ENCODE peak calls at places on chromosomes 11 and 22, in ten cellular contexts. One of them, this sample, is unnamed. For H3K9me2, the result is how much of the 10 kb centered on the place peaks cover.

GRCh38 chr11:12485328-12485727 is 108.0 kb downstream of the PARVA start:
- DNase-seq in Karpas-422: no peak
- DNase-seq in OCI-LY7: no peak
- DNase-seq in MM.1S: no peak
- DNase-seq in HCT116: no peak
- DNase-seq in PC-3: peak
- DNase-seq in PC-9: no peak
- DNase-seq in GM23338: no peak
- DNase-seq in GM23248: no peak
- DNase-seq in hepatocyte: no peak
- DNase-seq in this sample: no peak

GRCh38 chr11:65851083-65851579 is 6.8 kb downstream of the CFL1 start:
- DNase-seq in PC-9: no peak
- DNase-seq in HCT116: no peak
- DNase-seq in OCI-LY7: no peak
- DNase-seq in MM.1S: no peak
- DNase-seq in GM23248: no peak
- DNase-seq in hepatocyte: peak
- DNase-seq in GM23338: peak
- DNase-seq in Karpas-422: peak
- DNase-seq in PC-3: peak
- DNase-seq in this sample: peak

GRCh38 chr22:44689173-44689572 is 12.8 kb upstream of the PRR5 start:
- DNase-seq in OCI-LY7: no peak
- DNase-seq in PC-9: peak
- DNase-seq in MM.1S: no peak
- DNase-seq in PC-3: no peak
- DNase-seq in HCT116: peak
- DNase-seq in GM23338: no peak
- DNase-seq in GM23248: no peak
- DNase-seq in Karpas-422: no peak
- DNase-seq in hepatocyte: no peak
- DNase-seq in this sample: no peak

GRCh38 chr11:45089845-45090499 is 56.5 kb upstream of the PRDM11 start:
- DNase-seq in PC-9: no peak
- DNase-seq in MM.1S: no peak
- DNase-seq in hepatocyte: no peak
- DNase-seq in GM23248: peak
- DNase-seq in Karpas-422: peak
- DNase-seq in PC-3: peak
- DNase-seq in HCT116: no peak
- DNase-seq in GM23338: peak
- DNase-seq in OCI-LY7: peak
- DNase-seq in this sample: no peak

GRCh38 chr22:22745225-22746060 is 101.0 kb downstream of the GGTLC2 start:
- DNase-seq in HCT116: no peak
- DNase-seq in PC-3: peak
- DNase-seq in GM23248: peak
- DNase-seq in Karpas-422: peak
- DNase-seq in OCI-LY7: peak
- DNase-seq in PC-9: peak
- DNase-seq in MM.1S: peak
- DNase-seq in hepatocyte: peak
- DNase-seq in GM23338: peak
- DNase-seq in this sample: peak

GRCh38 chr11:833849-834311 is 1.1 kb downstream of the CD151 start:
- DNase-seq in PC-3: peak
- DNase-seq in MM.1S: no peak
- DNase-seq in GM23248: peak
- DNase-seq in hepatocyte: no peak
- DNase-seq in PC-9: no peak
- DNase-seq in OCI-LY7: no peak
- DNase-seq in GM23338: peak
- DNase-seq in Karpas-422: no peak
- DNase-seq in HCT116: no peak
- DNase-seq in this sample: no peak

GRCh38 chr11:121437686-121438078 is 14.4 kb upstream of the SORL1 start:
- DNase-seq in PC-9: no peak
- DNase-seq in OCI-LY7: no peak
- DNase-seq in PC-3: no peak
- DNase-seq in Karpas-422: no peak
- DNase-seq in GM23338: no peak
- DNase-seq in MM.1S: no peak
- DNase-seq in HCT116: no peak
- DNase-seq in hepatocyte: no peak
- DNase-seq in GM23248: no peak
- DNase-seq in this sample: no peak

GRCh38 chr11:68932933-68933577 is 29.4 kb downstream of the IGHMBP2 start:
- DNase-seq in HCT116: no peak
- DNase-seq in PC-9: no peak
- DNase-seq in GM23338: no peak
- DNase-seq in PC-3: no peak
- DNase-seq in Karpas-422: no peak
- DNase-seq in OCI-LY7: no peak
- DNase-seq in GM23248: no peak
- DNase-seq in hepatocyte: no peak
- DNase-seq in MM.1S: no peak
- DNase-seq in this sample: no peak

GRCh38 chr11:1515082-1516060 is 28.8 kb upstream of the MOB2 start:
- DNase-seq in PC-3: peak
- DNase-seq in HCT116: peak
- DNase-seq in hepatocyte: peak
- DNase-seq in Karpas-422: peak
- DNase-seq in MM.1S: peak
- DNase-seq in GM23248: peak
- DNase-seq in OCI-LY7: peak
- DNase-seq in PC-9: peak
- DNase-seq in GM23338: peak
- DNase-seq in this sample: peak

GRCh38 chr22:39351689-39352214 is 2.0 kb downstream of the SYNGR1 start:
- DNase-seq in HCT116: no peak
- DNase-seq in PC-3: no peak
- DNase-seq in hepatocyte: no peak
- DNase-seq in Karpas-422: peak
- DNase-seq in MM.1S: no peak
- DNase-seq in PC-9: peak
- DNase-seq in OCI-LY7: peak
- DNase-seq in GM23338: peak
- DNase-seq in GM23248: peak
- DNase-seq in this sample: no peak

GRCh38 chr11:113554531-113554930 is 79.3 kb upstream of the DRD2 start:
- DNase-seq in PC-9: no peak
- DNase-seq in Karpas-422: peak
- DNase-seq in OCI-LY7: peak
- DNase-seq in PC-3: no peak
- DNase-seq in hepatocyte: no peak
- DNase-seq in GM23248: no peak
- DNase-seq in HCT116: no peak
- DNase-seq in GM23338: peak
- DNase-seq in MM.1S: no peak
- DNase-seq in this sample: no peak

DNA sequence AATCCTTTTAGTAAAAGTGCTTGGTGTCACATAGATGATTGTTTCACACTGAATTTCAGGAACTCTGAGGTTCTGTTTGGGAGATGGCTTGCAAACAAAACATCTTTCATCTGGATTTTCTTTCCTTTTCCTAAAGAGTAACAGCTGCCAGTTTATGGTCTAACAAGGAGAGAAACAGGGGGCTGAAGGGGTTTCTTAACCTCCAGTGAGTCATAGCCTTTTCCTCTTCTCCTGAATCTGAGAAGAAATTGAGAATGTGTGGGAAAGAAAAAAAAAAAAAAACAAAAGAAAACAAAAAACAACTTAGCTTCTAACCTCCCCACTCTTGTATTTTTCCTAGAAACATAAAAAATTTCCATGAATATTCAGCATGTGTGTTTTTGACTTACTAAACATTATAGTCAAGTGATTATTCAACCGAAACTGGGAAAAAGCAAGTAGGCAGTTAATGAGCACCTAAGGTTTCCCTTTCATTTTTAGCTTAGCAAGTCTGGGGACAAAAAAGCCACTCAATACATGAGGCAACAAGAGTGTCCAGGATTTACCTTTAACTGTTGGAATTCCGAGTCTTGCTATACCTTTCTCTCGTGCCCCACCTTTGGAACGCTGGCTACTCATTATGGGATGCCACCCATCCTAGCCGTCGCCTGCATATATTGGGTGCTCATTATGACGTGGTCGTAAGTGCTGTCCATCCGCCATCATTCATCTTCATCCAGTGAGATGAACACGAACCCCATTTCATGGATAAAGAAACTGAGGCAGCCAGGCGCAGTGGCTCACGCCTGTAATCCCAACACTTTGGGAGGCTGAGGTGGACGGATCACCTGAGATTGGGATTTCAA is 2.3 kb downstream of the ASPHD2 start:
- DNase-seq in MM.1S: peak
- DNase-seq in hepatocyte: no peak
- DNase-seq in PC-3: no peak
- DNase-seq in GM23248: no peak
- DNase-seq in PC-9: no peak
- DNase-seq in Karpas-422: no peak
- DNase-seq in HCT116: no peak
- DNase-seq in OCI-LY7: no peak
- DNase-seq in GM23338: no peak
- DNase-seq in this sample: no peak
- H3K9me2 ChIP-seq in MM.1S: under half
- H3K9me2 ChIP-seq in hepatocyte: under half
- H3K9me2 ChIP-seq in PC-3: under half
- H3K9me2 ChIP-seq in GM23248: under half
- H3K9me2 ChIP-seq in PC-9: under half
- H3K9me2 ChIP-seq in Karpas-422: under half
- H3K9me2 ChIP-seq in HCT116: under half
- H3K9me2 ChIP-seq in OCI-LY7: under half
- H3K9me2 ChIP-seq in GM23338: under half
- H3K9me2 ChIP-seq in this sample: under half

DNA sequence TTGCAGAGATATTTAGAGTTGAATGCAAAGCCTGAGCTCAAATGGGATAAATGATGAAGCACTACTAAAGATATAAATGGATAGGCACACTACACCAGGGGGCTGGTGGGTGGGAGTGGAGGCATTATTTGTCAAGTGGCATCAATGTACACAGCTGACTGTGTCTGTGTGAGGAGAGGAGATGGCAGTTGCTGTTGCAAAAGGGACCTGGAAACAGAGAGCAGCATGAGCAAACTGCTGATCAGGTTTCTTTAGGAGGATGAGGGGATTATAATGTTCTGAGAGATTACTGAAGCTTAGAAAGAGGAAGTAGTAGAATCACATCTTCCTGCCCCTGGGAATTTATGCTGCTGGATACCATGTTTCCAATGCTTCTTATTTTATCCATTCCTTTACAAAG is 39.4 kb upstream of the LIN7C start:
- DNase-seq in HCT116: no peak
- DNase-seq in MM.1S: no peak
- DNase-seq in Karpas-422: peak
- DNase-seq in OCI-LY7: peak
- DNase-seq in hepatocyte: no peak
- DNase-seq in GM23248: no peak
- DNase-seq in PC-3: no peak
- DNase-seq in GM23338: peak
- DNase-seq in PC-9: no peak
- DNase-seq in this sample: no peak
- H3K9me2 ChIP-seq in HCT116: under half
- H3K9me2 ChIP-seq in MM.1S: under half
- H3K9me2 ChIP-seq in Karpas-422: under half
- H3K9me2 ChIP-seq in OCI-LY7: under half
- H3K9me2 ChIP-seq in hepatocyte: under half
- H3K9me2 ChIP-seq in GM23248: under half
- H3K9me2 ChIP-seq in PC-3: under half
- H3K9me2 ChIP-seq in GM23338: under half
- H3K9me2 ChIP-seq in PC-9: under half
- H3K9me2 ChIP-seq in this sample: under half

GRCh38 chr11:119634301-119634700 is 94.7 kb downstream of the NECTIN1 start:
- DNase-seq in GM23248: no peak
- DNase-seq in MM.1S: no peak
- DNase-seq in hepatocyte: no peak
- DNase-seq in PC-9: no peak
- DNase-seq in PC-3: no peak
- DNase-seq in Karpas-422: no peak
- DNase-seq in OCI-LY7: no peak
- DNase-seq in GM23338: no peak
- DNase-seq in HCT116: no peak
- DNase-seq in this sample: no peak

GRCh38 chr11:119635041-119635745 is 93.8 kb downstream of the NECTIN1 start:
- DNase-seq in GM23248: no peak
- DNase-seq in PC-9: no peak
- DNase-seq in hepatocyte: no peak
- DNase-seq in PC-3: no peak
- DNase-seq in GM23338: no peak
- DNase-seq in MM.1S: no peak
- DNase-seq in HCT116: no peak
- DNase-seq in Karpas-422: no peak
- DNase-seq in OCI-LY7: no peak
- DNase-seq in this sample: no peak

GRCh38 chr11:119639642-119640205 is 89.3 kb downstream of the NECTIN1 start:
- DNase-seq in GM23338: no peak
- DNase-seq in hepatocyte: no peak
- DNase-seq in PC-3: no peak
- DNase-seq in HCT116: no peak
- DNase-seq in OCI-LY7: no peak
- DNase-seq in PC-9: no peak
- DNase-seq in Karpas-422: no peak
- DNase-seq in MM.1S: no peak
- DNase-seq in GM23248: no peak
- DNase-seq in this sample: no peak

GRCh38 chr11:119638851-119639250 is 90.1 kb downstream of the NECTIN1 start:
- DNase-seq in OCI-LY7: no peak
- DNase-seq in GM23248: no peak
- DNase-seq in Karpas-422: no peak
- DNase-seq in GM23338: no peak
- DNase-seq in MM.1S: no peak
- DNase-seq in PC-3: no peak
- DNase-seq in hepatocyte: no peak
- DNase-seq in PC-9: no peak
- DNase-seq in HCT116: no peak
- DNase-seq in this sample: no peak

DNA sequence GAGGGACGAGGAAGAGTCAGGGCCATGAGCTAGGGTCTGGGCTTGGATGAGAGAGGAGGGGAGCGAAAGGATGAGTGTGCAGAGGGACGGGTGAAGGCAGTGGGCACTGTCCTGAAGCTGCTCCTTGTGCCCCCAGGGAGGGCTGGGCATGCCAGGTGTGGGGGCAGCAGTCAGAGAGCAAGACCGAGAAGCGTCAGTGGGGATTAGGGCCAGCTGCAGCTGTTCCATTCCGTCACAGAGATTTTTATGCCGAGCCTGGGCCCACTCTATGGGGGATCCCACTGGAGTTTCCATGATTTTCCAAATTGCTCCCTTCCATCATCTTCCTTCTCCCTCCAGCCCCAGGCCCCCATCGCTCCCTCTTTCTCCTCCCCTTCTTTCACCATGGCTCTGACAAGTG is 93.2 kb downstream of the NECTIN1 start:
- DNase-seq in HCT116: no peak
- DNase-seq in GM23338: no peak
- DNase-seq in Karpas-422: no peak
- DNase-seq in PC-3: no peak
- DNase-seq in hepatocyte: no peak
- DNase-seq in OCI-LY7: no peak
- DNase-seq in GM23248: no peak
- DNase-seq in PC-9: no peak
- DNase-seq in MM.1S: no peak
- DNase-seq in this sample: no peak
- H3K9me2 ChIP-seq in HCT116: under half
- H3K9me2 ChIP-seq in GM23338: under half
- H3K9me2 ChIP-seq in Karpas-422: under half
- H3K9me2 ChIP-seq in PC-3: under half
- H3K9me2 ChIP-seq in hepatocyte: under half
- H3K9me2 ChIP-seq in OCI-LY7: under half
- H3K9me2 ChIP-seq in GM23248: under half
- H3K9me2 ChIP-seq in PC-9: under half
- H3K9me2 ChIP-seq in MM.1S: under half
- H3K9me2 ChIP-seq in this sample: under half

GRCh38 chr11:134047586-134047999 is 21.3 kb upstream of the JAM3 start:
- DNase-seq in hepatocyte: no peak
- DNase-seq in Karpas-422: no peak
- DNase-seq in MM.1S: no peak
- DNase-seq in OCI-LY7: no peak
- DNase-seq in HCT116: no peak
- DNase-seq in PC-3: peak
- DNase-seq in GM23338: no peak
- DNase-seq in GM23248: peak
- DNase-seq in PC-9: no peak
- DNase-seq in this sample: no peak
- H3K9me2 ChIP-seq in hepatocyte: under half
- H3K9me2 ChIP-seq in Karpas-422: under half
- H3K9me2 ChIP-seq in MM.1S: under half
- H3K9me2 ChIP-seq in OCI-LY7: under half
- H3K9me2 ChIP-seq in HCT116: under half
- H3K9me2 ChIP-seq in PC-3: under half
- H3K9me2 ChIP-seq in GM23338: under half
- H3K9me2 ChIP-seq in GM23248: under half
- H3K9me2 ChIP-seq in PC-9: under half
- H3K9me2 ChIP-seq in this sample: under half